ENCODE peak calls at places on chromosomes 7 and 10, in four cellular contexts. Y is stimulated activated CD8-positive, alpha-beta memory T cell treated with anti-CD3 and anti-CD28 coated beads, Interleukin-15, amount 100 ng/mL, for 24 hours; H is nucleus accumbens; E is stimulated activated CD4-positive, alpha-beta T cell treated with anti-CD3 and anti-CD28 coated beads, Interleukin-2, amount 100 ng/mL, for 24 hours. S is an unnamed sample.

GRCh38 chr10:43396061-43396927 is 12.7 kb downstream of the HNRNPF start:
- DNase-seq in Y (peak), H (peak), E (peak), S (peak)

GRCh38 chr10:96960872-96961271 is 128.8 kb downstream of the LCOR start:
- DNase-seq in Y (no peak), H (no peak), E (no peak), S (no peak)

GRCh38 chr7:112529486-112529885 is 48.7 kb downstream of the LSMEM1 start:
- DNase-seq in Y (no peak), H (no peak), E (no peak), S (no peak)

GRCh38 chr7:67408109-67408508 is 411.5 kb downstream of the TYW1 start:
- DNase-seq in Y (no peak), H (no peak), E (no peak), S (no peak)

GRCh38 chr7:2114052-2114451 is 118.7 kb downstream of the MAD1L1 start:
- DNase-seq in Y (no peak), H (no peak), E (no peak), S (no peak)

GRCh38 chr7:134547738-134548054 is 1.2 kb upstream of the AKR1B15 start:
- DNase-seq in Y (no peak), H (no peak), E (no peak), S (no peak)

GRCh38 chr7:105454058-105454739 is 65.5 kb upstream of the SRPK2 start:
- DNase-seq in Y (no peak), H (no peak), E (no peak), S (no peak)

GRCh38 chr10:48536226-48536500 is 68.7 kb downstream of the ARHGAP22 start:
- DNase-seq in Y (no peak), H (no peak), E (no peak), S (no peak)

GRCh38 chr7:100358027-100358856 is at the start of gene PILRB:
- DNase-seq in Y (no peak), H (no peak), E (no peak), S (no peak)

GRCh38 chr10:63700209-63700934 is 179.2 kb downstream of the REEP3 start:
- DNase-seq in Y (no peak), H (no peak), E (peak), S (no peak)

GRCh38 chr7:98399903-98400537 is 870 bp downstream of the BAIAP2L1 start:
- DNase-seq in Y (no peak), H (no peak), E (no peak), S (no peak)